ENCODE peak calls at places on chromosome 21, in ten cellular contexts. One of them, this sample, is unnamed. For H3K36me3 and H3K4me1, the result is how much of the 10 kb centered on the place peaks cover.

GRCh38 chr21:25412090-25412489 is 195.2 kb downstream of the MRPL39 start:
- DNase-seq in HepG2: no peak
- DNase-seq in left ventricle myocardium inferior: no peak
- DNase-seq in stomach: no peak
- DNase-seq in heart left ventricle: no peak
- DNase-seq in pancreas: no peak
- DNase-seq in kidney: no peak
- DNase-seq in adrenal gland: no peak
- DNase-seq in esophagus squamous epithelium: no peak
- DNase-seq in body of pancreas: no peak
- DNase-seq in this sample: no peak

GRCh38 chr21:34243562-34243961 is 120.2 kb upstream of the KCNE2 start:
- DNase-seq in HepG2: peak
- DNase-seq in left ventricle myocardium inferior: no peak
- DNase-seq in stomach: peak
- DNase-seq in heart left ventricle: no peak
- DNase-seq in pancreas: no peak
- DNase-seq in kidney: no peak
- DNase-seq in adrenal gland: peak
- DNase-seq in esophagus squamous epithelium: no peak
- DNase-seq in body of pancreas: peak
- DNase-seq in this sample: no peak

GRCh38 chr21:27694667-27695066 is 727.8 kb upstream of the ADAMTS5 start:
- DNase-seq in HepG2: no peak
- DNase-seq in left ventricle myocardium inferior: no peak
- DNase-seq in stomach: no peak
- DNase-seq in heart left ventricle: no peak
- DNase-seq in pancreas: no peak
- DNase-seq in kidney: no peak
- DNase-seq in adrenal gland: no peak
- DNase-seq in esophagus squamous epithelium: no peak
- DNase-seq in body of pancreas: no peak
- DNase-seq in this sample: no peak

GRCh38 chr21:44434936-44435635 is 20.2 kb upstream of the LRRC3 start:
- DNase-seq in HepG2: no peak
- DNase-seq in left ventricle myocardium inferior: peak
- DNase-seq in stomach: no peak
- DNase-seq in heart left ventricle: peak
- DNase-seq in pancreas: peak
- DNase-seq in kidney: peak
- DNase-seq in adrenal gland: no peak
- DNase-seq in esophagus squamous epithelium: no peak
- DNase-seq in body of pancreas: no peak
- DNase-seq in this sample: peak

GRCh38 chr21:41361786-41362604 is at the start of gene MX2:
- DNase-seq in HepG2: peak
- DNase-seq in left ventricle myocardium inferior: peak
- DNase-seq in stomach: peak
- DNase-seq in heart left ventricle: peak
- DNase-seq in pancreas: peak
- DNase-seq in kidney: peak
- DNase-seq in adrenal gland: peak
- DNase-seq in esophagus squamous epithelium: peak
- DNase-seq in body of pancreas: peak
- DNase-seq in this sample: no peak

GRCh38 chr21:27425574-27425973 is 458.7 kb upstream of the ADAMTS5 start:
- DNase-seq in HepG2: no peak
- DNase-seq in left ventricle myocardium inferior: no peak
- DNase-seq in stomach: no peak
- DNase-seq in heart left ventricle: no peak
- DNase-seq in pancreas: no peak
- DNase-seq in kidney: no peak
- DNase-seq in adrenal gland: no peak
- DNase-seq in esophagus squamous epithelium: no peak
- DNase-seq in body of pancreas: no peak
- DNase-seq in this sample: no peak

GRCh38 chr21:17612565-17613241 is at the start of gene BTG3:
- DNase-seq in HepG2: peak
- DNase-seq in left ventricle myocardium inferior: peak
- DNase-seq in stomach: peak
- DNase-seq in heart left ventricle: peak
- DNase-seq in pancreas: peak
- DNase-seq in kidney: peak
- DNase-seq in adrenal gland: peak
- DNase-seq in esophagus squamous epithelium: no peak
- DNase-seq in body of pancreas: peak
- DNase-seq in this sample: peak

GRCh38 chr21:42469272-42469671 is 26.8 kb downstream of the RSPH1 start:
- DNase-seq in HepG2: peak
- DNase-seq in left ventricle myocardium inferior: no peak
- DNase-seq in stomach: no peak
- DNase-seq in heart left ventricle: no peak
- DNase-seq in pancreas: no peak
- DNase-seq in kidney: no peak
- DNase-seq in adrenal gland: no peak
- DNase-seq in esophagus squamous epithelium: no peak
- DNase-seq in body of pancreas: no peak
- DNase-seq in this sample: peak

GRCh38 chr21:37412603-37413360 is 46.2 kb downstream of the DYRK1A start:
- DNase-seq in HepG2: no peak
- DNase-seq in left ventricle myocardium inferior: no peak
- DNase-seq in stomach: no peak
- DNase-seq in heart left ventricle: no peak
- DNase-seq in pancreas: no peak
- DNase-seq in kidney: no peak
- DNase-seq in adrenal gland: no peak
- DNase-seq in esophagus squamous epithelium: no peak
- DNase-seq in body of pancreas: no peak
- DNase-seq in this sample: no peak

GRCh38 chr21:37416914-37417313 is 50.3 kb downstream of the DYRK1A start:
- DNase-seq in HepG2: no peak
- DNase-seq in left ventricle myocardium inferior: no peak
- DNase-seq in stomach: no peak
- DNase-seq in heart left ventricle: no peak
- DNase-seq in pancreas: no peak
- DNase-seq in kidney: no peak
- DNase-seq in adrenal gland: no peak
- DNase-seq in esophagus squamous epithelium: no peak
- DNase-seq in body of pancreas: no peak
- DNase-seq in this sample: no peak

GRCh38 chr21:37415938-37416337 is 49.4 kb downstream of the DYRK1A start:
- DNase-seq in HepG2: no peak
- DNase-seq in left ventricle myocardium inferior: no peak
- DNase-seq in stomach: no peak
- DNase-seq in heart left ventricle: no peak
- DNase-seq in pancreas: no peak
- DNase-seq in kidney: no peak
- DNase-seq in adrenal gland: no peak
- DNase-seq in esophagus squamous epithelium: no peak
- DNase-seq in body of pancreas: no peak
- DNase-seq in this sample: no peak

GRCh38 chr21:37413553-37414291 is 47.1 kb downstream of the DYRK1A start:
- DNase-seq in HepG2: no peak
- DNase-seq in left ventricle myocardium inferior: no peak
- DNase-seq in stomach: no peak
- DNase-seq in heart left ventricle: no peak
- DNase-seq in pancreas: no peak
- DNase-seq in kidney: no peak
- DNase-seq in adrenal gland: no peak
- DNase-seq in esophagus squamous epithelium: no peak
- DNase-seq in body of pancreas: no peak
- DNase-seq in this sample: no peak

DNA sequence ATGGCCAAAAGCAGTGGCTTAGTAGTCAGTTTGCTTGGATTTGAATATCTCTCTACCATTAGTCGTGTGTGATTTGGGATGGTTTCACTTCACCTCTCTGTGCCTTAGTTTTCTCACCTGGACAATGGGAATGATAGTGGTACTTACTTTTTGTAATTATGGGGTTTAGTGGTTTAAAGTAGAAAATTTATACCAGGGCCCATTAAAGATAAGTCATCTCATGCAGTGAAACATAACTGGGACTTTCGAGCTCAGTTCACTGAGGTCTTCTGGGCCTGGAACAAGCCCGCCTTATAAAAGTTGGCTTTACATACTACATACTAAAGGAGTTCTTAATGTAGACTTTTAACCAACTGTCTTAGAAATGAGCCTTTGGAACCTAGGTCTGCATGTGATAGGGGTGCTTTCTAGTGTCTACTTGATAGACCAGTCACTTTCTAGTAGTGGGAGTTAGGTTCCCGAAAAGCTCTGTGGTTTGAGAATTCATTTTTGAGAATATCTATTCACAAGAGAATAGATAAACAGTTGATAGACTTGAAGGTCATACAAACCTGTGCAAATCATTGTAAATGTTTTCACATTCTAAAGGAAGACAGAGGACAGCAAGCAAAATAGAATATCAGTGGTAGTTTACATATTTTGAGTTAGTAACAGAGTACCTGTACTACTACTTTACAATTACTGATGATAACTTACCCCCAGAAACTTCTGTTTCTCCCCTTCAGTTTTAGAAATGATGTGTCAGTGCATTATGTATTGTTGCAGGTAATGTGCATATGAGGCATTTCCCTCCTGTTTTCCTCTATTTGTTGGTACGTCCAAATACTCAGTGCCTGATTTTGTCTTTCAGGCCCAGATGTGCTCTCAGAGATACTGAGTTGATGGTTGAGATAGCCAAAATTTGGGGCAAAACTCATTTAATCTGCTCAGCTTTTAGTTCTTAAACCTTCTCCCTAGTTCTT is 48.0 kb downstream of the DYRK1A start:
- DNase-seq in HepG2: no peak
- DNase-seq in left ventricle myocardium inferior: no peak
- DNase-seq in stomach: no peak
- DNase-seq in heart left ventricle: no peak
- DNase-seq in pancreas: no peak
- DNase-seq in kidney: no peak
- DNase-seq in adrenal gland: no peak
- DNase-seq in esophagus squamous epithelium: no peak
- DNase-seq in body of pancreas: no peak
- DNase-seq in this sample: no peak
- H3K36me3 ChIP-seq in HepG2: under half
- H3K36me3 ChIP-seq in left ventricle myocardium inferior: under half
- H3K36me3 ChIP-seq in stomach: under half
- H3K36me3 ChIP-seq in heart left ventricle: under half
- H3K36me3 ChIP-seq in pancreas: under half
- H3K36me3 ChIP-seq in kidney: under half
- H3K36me3 ChIP-seq in adrenal gland: under half
- H3K36me3 ChIP-seq in esophagus squamous epithelium: under half
- H3K36me3 ChIP-seq in body of pancreas: under half
- H3K36me3 ChIP-seq in this sample: under half

DNA sequence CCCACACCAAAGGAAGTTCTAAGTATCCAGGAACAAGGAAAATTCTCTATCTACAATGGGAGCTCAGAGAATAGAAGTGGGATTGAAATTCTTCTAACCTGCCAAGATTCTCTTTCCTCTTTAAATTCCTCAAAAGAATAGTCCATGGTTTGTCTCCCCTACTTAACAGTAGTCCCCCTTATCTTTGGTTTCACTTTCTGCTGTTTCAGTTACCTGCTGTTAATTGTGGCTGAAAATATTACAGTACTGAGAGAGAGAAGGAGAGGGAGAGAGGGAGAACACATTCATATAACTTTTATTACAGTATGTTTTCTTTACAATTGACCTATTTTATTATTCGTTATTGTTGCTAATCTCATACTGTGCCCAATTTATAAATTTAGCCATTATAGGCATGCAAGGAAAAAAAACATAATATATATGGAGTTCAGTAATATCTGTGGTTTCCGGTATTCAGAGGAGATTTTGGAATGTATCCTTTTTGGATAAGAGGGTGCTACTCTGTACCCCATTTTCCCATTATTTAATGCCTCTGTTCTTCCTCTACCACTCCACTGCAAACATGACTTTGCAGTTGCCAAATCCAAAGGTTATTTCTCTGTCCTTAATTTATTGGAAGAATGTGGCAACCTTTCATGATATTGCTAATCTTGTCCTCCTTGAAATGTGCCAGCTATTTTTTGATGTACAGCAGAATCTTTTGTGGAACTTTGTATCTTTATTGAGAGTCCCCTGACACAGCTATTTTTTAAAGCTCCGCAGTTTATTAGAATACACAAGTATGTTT is 68.0 kb downstream of the USP25 start:
- DNase-seq in HepG2: no peak
- DNase-seq in left ventricle myocardium inferior: no peak
- DNase-seq in stomach: no peak
- DNase-seq in heart left ventricle: no peak
- DNase-seq in pancreas: no peak
- DNase-seq in kidney: no peak
- DNase-seq in adrenal gland: no peak
- DNase-seq in esophagus squamous epithelium: no peak
- DNase-seq in body of pancreas: no peak
- DNase-seq in this sample: no peak
- H3K4me1 ChIP-seq in HepG2: under half
- H3K4me1 ChIP-seq in left ventricle myocardium inferior: under half
- H3K4me1 ChIP-seq in stomach: under half
- H3K4me1 ChIP-seq in heart left ventricle: under half
- H3K4me1 ChIP-seq in pancreas: under half
- H3K4me1 ChIP-seq in kidney: under half
- H3K4me1 ChIP-seq in adrenal gland: under half
- H3K4me1 ChIP-seq in esophagus squamous epithelium: under half
- H3K4me1 ChIP-seq in body of pancreas: under half
- H3K4me1 ChIP-seq in this sample: under half

GRCh38 chr21:31348188-31348587 is 4.1 kb upstream of the TIAM1 start:
- DNase-seq in HepG2: no peak
- DNase-seq in left ventricle myocardium inferior: no peak
- DNase-seq in stomach: no peak
- DNase-seq in heart left ventricle: no peak
- DNase-seq in pancreas: no peak
- DNase-seq in kidney: no peak
- DNase-seq in adrenal gland: no peak
- DNase-seq in esophagus squamous epithelium: no peak
- DNase-seq in body of pancreas: no peak
- DNase-seq in this sample: no peak

GRCh38 chr21:31343680-31344480 is at the start of gene TIAM1:
- DNase-seq in HepG2: no peak
- DNase-seq in left ventricle myocardium inferior: peak
- DNase-seq in stomach: peak
- DNase-seq in heart left ventricle: peak
- DNase-seq in pancreas: no peak
- DNase-seq in kidney: no peak
- DNase-seq in adrenal gland: peak
- DNase-seq in esophagus squamous epithelium: no peak
- DNase-seq in body of pancreas: peak
- DNase-seq in this sample: no peak

GRCh38 chr21:31349208-31349607 is 5.1 kb upstream of the TIAM1 start:
- DNase-seq in HepG2: no peak
- DNase-seq in left ventricle myocardium inferior: no peak
- DNase-seq in stomach: no peak
- DNase-seq in heart left ventricle: no peak
- DNase-seq in pancreas: no peak
- DNase-seq in kidney: no peak
- DNase-seq in adrenal gland: no peak
- DNase-seq in esophagus squamous epithelium: no peak
- DNase-seq in body of pancreas: no peak
- DNase-seq in this sample: no peak

GRCh38 chr21:31346256-31346821 is 2.3 kb upstream of the TIAM1 start:
- DNase-seq in HepG2: no peak
- DNase-seq in left ventricle myocardium inferior: no peak
- DNase-seq in stomach: no peak
- DNase-seq in heart left ventricle: no peak
- DNase-seq in pancreas: no peak
- DNase-seq in kidney: no peak
- DNase-seq in adrenal gland: no peak
- DNase-seq in esophagus squamous epithelium: no peak
- DNase-seq in body of pancreas: no peak
- DNase-seq in this sample: no peak

GRCh38 chr21:31347435-31348032 is 3.5 kb upstream of the TIAM1 start:
- DNase-seq in HepG2: peak
- DNase-seq in left ventricle myocardium inferior: no peak
- DNase-seq in stomach: no peak
- DNase-seq in heart left ventricle: no peak
- DNase-seq in pancreas: no peak
- DNase-seq in kidney: no peak
- DNase-seq in adrenal gland: no peak
- DNase-seq in esophagus squamous epithelium: no peak
- DNase-seq in body of pancreas: no peak
- DNase-seq in this sample: peak
- TF ChIP-seq CTCF in HepG2: peak
- TF ChIP-seq CTCF in left ventricle myocardium inferior: peak
- TF ChIP-seq CTCF in stomach: peak
- TF ChIP-seq CTCF in heart left ventricle: no peak
- TF ChIP-seq CTCF in pancreas: peak
- TF ChIP-seq CTCF in kidney: peak
- TF ChIP-seq CTCF in adrenal gland: peak
- TF ChIP-seq CTCF in esophagus squamous epithelium: peak
- TF ChIP-seq CTCF in body of pancreas: peak
- TF ChIP-seq CTCF in this sample: peak

GRCh38 chr21:45990049-45990711 is 8.6 kb downstream of the COL6A1 start:
- DNase-seq in HepG2: no peak
- DNase-seq in left ventricle myocardium inferior: no peak
- DNase-seq in stomach: no peak
- DNase-seq in heart left ventricle: peak
- DNase-seq in pancreas: peak
- DNase-seq in kidney: peak
- DNase-seq in adrenal gland: peak
- DNase-seq in esophagus squamous epithelium: no peak
- DNase-seq in body of pancreas: peak
- DNase-seq in this sample: no peak
- H3K36me3 ChIP-seq in HepG2: under half
- H3K36me3 ChIP-seq in left ventricle myocardium inferior: half or more
- H3K36me3 ChIP-seq in stomach: half or more
- H3K36me3 ChIP-seq in heart left ventricle: half or more
- H3K36me3 ChIP-seq in pancreas: under half
- H3K36me3 ChIP-seq in kidney: under half
- H3K36me3 ChIP-seq in adrenal gland: under half
- H3K36me3 ChIP-seq in esophagus squamous epithelium: under half
- H3K36me3 ChIP-seq in body of pancreas: under half
- H3K36me3 ChIP-seq in this sample: under half